ENCODE peak calls at places on chromosomes 13 and 19, in seven cellular contexts. Q is HepG2, G is SK-N-SH, O is H1, Y is GM12878, F is K562, H is GM12891. L is an unnamed sample.
A peak's percentile ranks its signal among the peaks of the same experiment; 100 is the strongest.

GRCh38 chr19:50759886-50760285 is 10.4 kb upstream of the GPR32 start:
- DNase-seq in O (no peak), Y (no peak), H (no peak), F (peak; percentile 49), G (no peak), Q (peak; percentile 13), L (no peak)

GRCh38 chr13:93767231-93767916 is 540.8 kb downstream of the GPC6 start:
- DNase-seq in F (no peak), G (no peak), Q (peak; percentile 85), O (no peak), Y (no peak), H (no peak), L (no peak)

GRCh38 chr13:30121244-30121643 is 186.1 kb downstream of the KATNAL1 start:
- DNase-seq in G (no peak), F (no peak), O (no peak), Y (no peak), H (no peak), Q (no peak), L (no peak)

GRCh38 chr13:104586010-104586746 is 1520.0 kb upstream of the SLC10A2 start:
- DNase-seq in O (no peak), H (no peak), G (no peak), F (no peak), Q (no peak), Y (no peak), L (no peak)

GRCh38 chr19:990746-991145 is 6.6 kb downstream of the WDR18 start:
- DNase-seq in F (no peak), H (no peak), Y (no peak), O (no peak), G (no peak), Q (no peak), L (no peak)

GRCh38 chr13:35765387-35765786 is 288.9 kb upstream of the MAB21L1 start:
- DNase-seq in H (no peak), Y (no peak), G (no peak), F (no peak), O (no peak), Q (no peak), L (no peak)

GRCh38 chr13:113321546-113321945 is 24.5 kb downstream of the LAMP1 start:
- DNase-seq in O (no peak), Q (no peak), G (no peak), Y (no peak), F (no peak), H (no peak), L (no peak)

GRCh38 chr13:98537306-98537705 is 39.6 kb downstream of the STK24 start:
- DNase-seq in O (no peak), Y (no peak), Q (no peak), F (no peak), H (no peak), G (no peak), L (no peak)

GRCh38 chr19:28427256-28428083 is 785.5 kb downstream of the UQCRFS1 start:
- DNase-seq in O (peak; percentile 41), Q (no peak), F (no peak), G (no peak), Y (no peak), H (no peak), L (no peak)

GRCh38 chr13:95660981-95661581 is 15.9 kb upstream of the DNAJC3 start:
- DNase-seq in H (no peak), G (peak; percentile 39), Q (peak; percentile 51), F (peak; percentile 15), O (no peak), Y (no peak), L (no peak)

GRCh38 chr13:110380359-110381028 is 73.4 kb downstream of the COL4A2 start:
- DNase-seq in G (no peak), Q (no peak), H (no peak), F (no peak), Y (no peak), O (no peak), L (no peak)

GRCh38 chr19:4817467-4818277 is 13.8 kb downstream of the TICAM1 start:
- DNase-seq in G (no peak), Y (no peak), H (no peak), O (no peak), F (peak; percentile 7), Q (no peak), L (no peak)

GRCh38 chr19:16293133-16294085 is 31.2 kb upstream of the KLF2 start:
- DNase-seq in F (peak; percentile 42), O (no peak), G (no peak), Q (no peak), H (no peak), Y (no peak), L (no peak)

GRCh38 chr13:95924389-95924994 is 128.7 kb downstream of the UGGT2 start:
- DNase-seq in G (no peak), H (no peak), Q (peak; percentile 41), F (no peak), Y (no peak), O (no peak), L (no peak)

GRCh38 chr13:93146584-93147292 is 79.9 kb upstream of the GPC6 start:
- DNase-seq in Q (no peak), O (no peak), F (no peak), Y (no peak), G (no peak), H (no peak), L (no peak)

GRCh38 chr19:48400018-48400742 is 6.7 kb downstream of the GRIN2D start:
- DNase-seq in Q (peak; percentile 50), H (no peak), Y (no peak), G (peak; percentile 65), O (peak; percentile 88), F (peak; percentile 76), L (no peak)

GRCh38 chr13:93847162-93847561 is 620.6 kb downstream of the GPC6 start:
- DNase-seq in H (no peak), Y (no peak), Q (peak; percentile 5), O (no peak), G (no peak), F (no peak), L (no peak)

GRCh38 chr13:87123987-87124784 is 547.0 kb upstream of the SLITRK5 start:
- DNase-seq in Y (no peak), Q (peak; percentile 10), O (no peak), H (no peak), F (no peak), G (no peak), L (no peak)

GRCh38 chr13:74708629-74709028 is 574.4 kb upstream of the KLF12 start:
- DNase-seq in F (no peak), Q (no peak), O (no peak), Y (no peak), G (no peak), H (no peak), L (no peak)

GRCh38 chr19:45160870-45161714 is at the start of gene NKPD1:
- DNase-seq in F (no peak), Q (no peak), Y (no peak), O (no peak), G (no peak), H (no peak), L (no peak)

GRCh38 chr13:100075700-100076587 is 12.9 kb upstream of the PCCA start:
- DNase-seq in H (no peak), O (no peak), Q (peak; percentile 12), G (no peak), F (no peak), Y (no peak), L (no peak)

GRCh38 chr13:101003566-101003965 is 329.0 kb upstream of the TMTC4 start:
- DNase-seq in G (no peak), O (no peak), Q (no peak), H (no peak), F (no peak), Y (no peak), L (no peak)

GRCh38 chr19:44750713-44751112 is 2.2 kb downstream of the BCL3 start:
- DNase-seq in Y (no peak), O (no peak), G (no peak), Q (no peak), H (no peak), F (no peak), L (no peak)

GRCh38 chr13:21528616-21529015 is 69.5 kb upstream of the ZDHHC20 start:
- DNase-seq in G (no peak), Y (no peak), F (no peak), O (no peak), Q (no peak), H (no peak), L (no peak)

GRCh38 chr19:30082611-30083010 is 140.6 kb downstream of the URI1 start:
- DNase-seq in Q (no peak), O (no peak), F (no peak), Y (no peak), H (no peak), G (no peak), L (no peak)

GRCh38 chr19:56765107-56765506 is 75.4 kb downstream of the PEG3 start:
- DNase-seq in G (peak; percentile 75), Y (no peak), F (no peak), Q (no peak), H (no peak), O (no peak), L (no peak)

GRCh38 chr13:93810264-93810663 is 583.7 kb downstream of the GPC6 start:
- DNase-seq in Y (no peak), Q (peak; percentile 3), O (no peak), H (no peak), G (no peak), F (no peak), L (no peak)

DNA sequence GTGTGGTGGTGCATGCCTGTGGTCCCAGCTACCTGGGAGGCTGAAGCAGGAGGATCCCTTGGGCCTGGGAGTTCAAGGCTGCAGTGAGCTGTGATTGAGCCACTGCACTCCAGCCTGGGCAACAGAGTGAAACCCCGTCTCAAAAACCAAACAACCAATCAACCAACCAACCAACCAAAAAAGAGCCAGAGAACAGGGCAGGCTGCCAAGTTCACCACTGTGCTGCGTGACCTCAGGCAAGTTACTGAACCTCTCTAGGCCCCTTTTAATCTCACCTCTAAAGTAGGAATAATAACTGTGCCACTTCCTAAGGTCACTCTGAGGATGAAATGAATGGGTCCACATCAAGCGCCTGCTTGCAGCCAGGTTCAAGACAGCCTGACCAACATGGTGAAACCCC is 16.9 kb downstream of the TJP3 start:
- DNase-seq in F (no peak), H (no peak), O (no peak), Y (no peak), Q (no peak), G (no peak), L (no peak)
- TF ChIP-seq TAF1 in F (no peak), H (no peak), O (no peak), Y (no peak), Q (no peak), G (no peak), L (no peak)

DNA sequence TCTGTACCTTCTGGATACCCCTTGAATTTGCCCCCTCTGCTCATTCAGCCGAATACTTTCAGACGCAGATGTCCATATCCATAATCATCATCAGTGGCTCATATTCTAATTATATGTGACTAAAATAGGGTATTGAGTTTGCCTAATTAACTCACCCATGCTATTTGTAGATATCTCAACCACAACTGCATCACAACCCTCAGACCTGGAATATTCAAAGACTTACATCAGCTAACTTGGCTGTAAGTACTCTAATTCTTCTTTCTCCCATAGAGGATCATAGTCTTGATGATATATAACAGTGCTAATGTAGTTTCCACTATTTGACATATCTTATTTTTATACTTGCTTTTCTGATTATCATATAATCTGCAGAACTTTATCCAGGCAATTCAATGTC is 35.8 kb downstream of the RXFP2 start:
- DNase-seq in G (no peak), O (no peak), F (no peak), H (no peak), Y (no peak), Q (no peak), L (no peak)
- TF ChIP-seq TAF1 in G (no peak), O (no peak), F (no peak), H (no peak), Y (no peak), Q (no peak), L (no peak)

GRCh38 chr19:17784201-17785008 is 10.5 kb upstream of the B3GNT3 start:
- DNase-seq in G (peak; percentile 93), F (peak; percentile 73), Y (no peak), O (peak; percentile 96), Q (peak; percentile 49), H (peak; percentile 80), L (peak; percentile 83)
- TF ChIP-seq TAF1 in G (no peak), F (no peak), Y (no peak), O (no peak), Q (no peak), H (no peak), L (no peak)

GRCh38 chr19:41575998-41576397 is at the start of gene CEACAM21:
- DNase-seq in Y (no peak), F (no peak), O (no peak), H (peak; percentile 50), G (no peak), Q (no peak), L (peak; percentile 58)
- TF ChIP-seq TAF1 in Y (no peak), F (no peak), O (no peak), H (no peak), G (no peak), Q (no peak), L (no peak)

L was measured in GM12892.